ENCODE peak calls at places on chromosomes 16 and 17, in four cellular contexts. W, P, H and G are unnamed samples.

GRCh38 chr17:67212716-67213417 is 32.1 kb downstream of the HELZ start:
- DNase-seq in P (no peak), W (peak), H (no peak), G (no peak)

GRCh38 chr16:3017806-3018506 is at the start of gene CLDN6:
- DNase-seq in H (no peak), W (no peak), P (no peak), G (peak)

GRCh38 chr17:67374329-67375053 is 2.6 kb upstream of the PITPNC1 start:
- DNase-seq in H (peak), W (peak), P (peak), G (peak)

GRCh38 chr17:49486012-49486641 is 9.0 kb upstream of the NGFR start:
- DNase-seq in H (no peak), W (no peak), P (no peak), G (no peak)

GRCh38 chr17:40303009-40303657 is 5.8 kb upstream of the RARA start:
- DNase-seq in H (peak), W (peak), P (peak), G (peak)

GRCh38 chr17:61491981-61492380 is 39.8 kb downstream of the TBX4 start:
- DNase-seq in P (no peak), H (no peak), W (no peak), G (no peak)

GRCh38 chr17:74873874-74874614 is 1.2 kb upstream of the FDXR start:
- DNase-seq in W (no peak), P (no peak), H (no peak), G (no peak)

GRCh38 chr17:39261286-39261685 is 35.5 kb upstream of the STAC2 start:
- DNase-seq in P (no peak), H (no peak), W (no peak), G (peak)

GRCh38 chr16:303760-304505 is 21.0 kb downstream of the PDIA2 start:
- DNase-seq in W (peak), P (no peak), H (no peak), G (no peak)

GRCh38 chr16:29943846-29944669 is 17.8 kb upstream of the TMEM219 start:
- DNase-seq in H (peak), W (peak), P (peak), G (peak)

GRCh38 chr17:50027639-50028206 is 28.2 kb upstream of the ITGA3 start:
- DNase-seq in W (peak), P (peak), H (peak), G (peak)

GRCh38 chr17:63816123-63816522 is 11.1 kb upstream of the PSMC5 start:
- DNase-seq in W (no peak), H (no peak), P (no peak), G (no peak)

GRCh38 chr17:8904686-8905085 is 37.2 kb upstream of the PIK3R6 start:
- DNase-seq in W (no peak), H (no peak), P (no peak), G (no peak)

GRCh38 chr16:81473561-81473960 is 29.0 kb downstream of the CMIP start:
- DNase-seq in W (peak), H (no peak), P (peak), G (no peak)

GRCh38 chr17:44918006-44918405 is 2.7 kb upstream of the GFAP start:
- DNase-seq in P (no peak), H (no peak), W (no peak), G (no peak)

GRCh38 chr17:1946021-1946932 is 78.9 kb downstream of the RTN4RL1 start:
- DNase-seq in H (no peak), P (no peak), W (no peak), G (no peak)

GRCh38 chr17:43834106-43834505 is 1.2 kb upstream of the MPP3 start:
- DNase-seq in P (peak), H (no peak), W (peak), G (peak)

GRCh38 chr17:44362964-44363612 is 565 bp downstream of the FAM171A2 start:
- DNase-seq in W (no peak), P (no peak), H (no peak), G (no peak)

GRCh38 chr17:10668771-10669170 is 11.7 kb upstream of the MYH3 start:
- DNase-seq in H (no peak), W (peak), P (peak), G (no peak)

GRCh38 chr17:3712811-3713463 is 10.8 kb upstream of the HASPIN start:
- DNase-seq in P (no peak), H (no peak), W (no peak), G (no peak)

GRCh38 chr16:48901712-48902374 is 291.9 kb upstream of the N4BP1 start:
- DNase-seq in P (no peak), H (no peak), W (no peak), G (no peak)

GRCh38 chr17:32931686-32932085 is 3.7 kb downstream of the TMEM98 start:
- DNase-seq in P (no peak), W (no peak), H (no peak), G (no peak)

GRCh38 chr16:71453051-71453450 is 9.0 kb downstream of the ZNF23 start:
- DNase-seq in P (no peak), H (no peak), W (no peak), G (no peak)

GRCh38 chr17:21194688-21195087 is 19.3 kb downstream of the TMEM11 start:
- DNase-seq in H (no peak), P (no peak), W (peak), G (no peak)

GRCh38 chr17:62724398-62725146 is 83.5 kb downstream of the MARCHF10 start:
- DNase-seq in P (no peak), H (no peak), W (no peak), G (no peak)

GRCh38 chr16:85420501-85421337 is 192.4 kb upstream of the GSE1 start:
- DNase-seq in P (no peak), H (peak), W (peak), G (peak)

GRCh38 chr16:67883872-67884261 is 818 bp upstream of the NRN1L start:
- DNase-seq in P (no peak), H (peak), W (peak), G (peak)

GRCh38 chr16:67885545-67885944 is 860 bp downstream of the NRN1L start:
- DNase-seq in W (no peak), H (no peak), P (no peak), G (no peak)

GRCh38 chr16:67885976-67886375 is 1.3 kb downstream of the NRN1L start:
- DNase-seq in H (no peak), P (no peak), W (no peak), G (no peak)

GRCh38 chr16:67883146-67883871 is 1.4 kb upstream of the NRN1L start:
- DNase-seq in H (peak), P (no peak), W (no peak), G (no peak)

DNA sequence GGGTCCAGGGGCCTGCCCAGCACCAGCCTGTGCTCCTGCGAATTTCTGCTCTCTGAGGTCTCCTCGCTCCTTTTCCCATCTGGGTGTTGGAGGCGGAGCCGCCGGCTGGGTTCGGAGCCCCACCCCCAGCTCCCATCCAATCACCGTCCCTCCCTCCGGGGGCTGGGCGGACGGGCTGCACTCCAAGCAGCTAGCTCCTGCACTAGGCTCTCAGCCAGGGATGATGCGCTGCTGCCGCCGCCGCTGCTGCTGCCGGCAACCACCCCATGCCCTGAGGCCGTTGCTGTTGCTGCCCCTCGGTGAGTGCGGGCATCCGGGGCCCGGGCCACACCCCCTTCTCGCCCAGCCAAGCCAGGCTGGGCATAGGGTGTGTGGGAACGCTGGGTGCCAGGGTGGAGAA is at the start of gene NRN1L:
- DNase-seq in W (peak), P (peak), H (peak), G (no peak)
- TF ChIP-seq CTCF in W (no peak), P (no peak), H (no peak), G (no peak)

DNA sequence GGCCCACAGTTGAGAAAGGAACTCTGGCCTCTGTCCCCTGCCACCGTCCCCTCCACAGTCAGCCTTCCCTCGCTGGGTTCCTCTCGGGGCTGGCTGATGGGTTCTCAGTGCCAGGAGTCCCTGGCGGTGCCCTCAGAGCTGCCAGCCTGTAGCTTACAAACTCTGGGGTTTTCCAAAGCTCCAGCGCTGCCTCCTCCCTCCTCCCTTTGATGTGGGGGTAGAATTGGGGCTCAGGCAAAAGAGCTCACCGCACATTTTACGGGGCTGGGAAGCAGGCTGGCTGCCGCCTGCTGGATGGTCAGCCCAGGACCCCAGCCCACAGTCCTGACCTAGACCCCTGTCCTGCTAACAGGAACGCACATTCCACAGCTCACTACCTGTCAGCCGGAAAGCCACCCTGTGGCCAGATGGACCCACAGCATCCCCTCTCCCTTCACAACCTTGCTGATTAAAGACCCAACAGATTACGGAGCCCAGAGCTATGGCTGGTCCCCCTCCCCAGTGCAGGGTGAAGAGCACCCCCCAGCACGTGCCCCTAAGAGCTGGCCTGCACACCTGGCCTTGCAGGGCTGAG is 6.0 kb downstream of the VASN start:
- DNase-seq in P (no peak), W (no peak), H (no peak), G (no peak)
- TF ChIP-seq CTCF in P (peak), W (peak), H (no peak), G (peak)

GRCh38 chr16:64893386-64893785 is 228.5 kb downstream of the CDH11 start:
- DNase-seq in H (no peak), P (peak), W (no peak), G (no peak)

GRCh38 chr16:64898159-64898558 is 223.7 kb downstream of the CDH11 start:
- DNase-seq in H (no peak), W (no peak), P (no peak), G (no peak)

GRCh38 chr16:64892843-64893242 is 229.0 kb downstream of the CDH11 start:
- DNase-seq in H (no peak), P (peak), W (peak), G (no peak)
- TF ChIP-seq CTCF in H (no peak), P (no peak), W (no peak), G (no peak)

GRCh38 chr17:41620583-41621434 is 3.6 kb downstream of the KRT17 start:
- DNase-seq in H (no peak), W (no peak), P (no peak), G (no peak)
- TF ChIP-seq CTCF in H (no peak), W (no peak), P (no peak), G (no peak)

DNA sequence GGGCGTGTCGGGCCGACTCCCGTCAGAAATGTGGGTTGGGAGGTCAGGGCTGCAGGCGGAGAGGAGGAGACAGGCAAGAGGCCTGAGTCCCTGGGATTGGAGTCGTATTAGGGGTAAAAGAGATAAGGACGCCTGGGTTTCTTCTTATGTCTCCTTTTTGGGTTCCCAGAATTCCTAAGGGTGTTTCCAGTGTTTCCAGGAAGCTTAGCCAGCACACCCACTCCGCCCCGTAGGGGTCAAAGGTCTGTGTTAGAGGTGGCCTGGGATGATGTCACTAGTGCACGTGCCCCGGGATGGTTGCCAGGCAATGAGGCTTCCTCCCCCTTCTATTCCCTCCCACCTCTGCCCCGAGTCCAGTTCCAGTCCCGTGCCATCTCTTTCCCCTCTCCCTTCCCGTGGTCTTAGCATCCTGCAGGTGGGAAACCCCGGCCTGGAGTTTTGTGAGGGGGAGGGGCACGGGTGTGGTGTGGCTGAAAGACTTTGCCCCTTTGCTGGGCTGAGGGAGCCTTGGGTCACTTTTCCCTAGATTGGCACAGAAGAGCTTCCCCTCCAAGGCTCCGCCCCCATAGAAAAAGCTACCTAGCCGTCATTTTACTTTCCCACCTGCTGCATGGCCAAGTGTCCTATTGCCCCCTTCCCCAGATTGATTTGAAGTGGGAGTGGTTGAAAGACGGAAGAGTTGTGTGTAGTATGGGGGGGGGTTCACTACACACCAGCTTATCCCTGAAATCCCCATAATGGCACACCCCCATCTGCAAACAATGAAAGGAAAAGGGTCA is 2.8 kb downstream of the KDM6B start:
- DNase-seq in W (peak), H (peak), P (peak), G (peak)
- TF ChIP-seq CTCF in W (no peak), H (no peak), P (no peak), G (no peak)